ENCODE peak calls at places on chromosomes 4 and X, in six cellular contexts. One of them, this sample, is unnamed.

GRCh38 chr4:83850435-83850834 is 314.5 kb downstream of the GPAT3 start:
- DNase-seq in esophagus muscularis mucosa: peak
- DNase-seq in HFFc6: peak
- DNase-seq in SJSA1: peak
- DNase-seq in stimulated activated CD4-positive, alpha-beta T cell treated with anti-CD3 and anti-CD28 coated beads, Interleukin-1b, Interleukin-23, amount 100 ng/mL, for 4 hours: no peak
- DNase-seq in iPS-NIHi11: no peak
- DNase-seq in this sample: no peak

GRCh38 chr4:156138781-156139280 is 185.2 kb upstream of the CTSO start:
- DNase-seq in esophagus muscularis mucosa: no peak
- DNase-seq in HFFc6: no peak
- DNase-seq in SJSA1: no peak
- DNase-seq in stimulated activated CD4-positive, alpha-beta T cell treated with anti-CD3 and anti-CD28 coated beads, Interleukin-1b, Interleukin-23, amount 100 ng/mL, for 4 hours: no peak
- DNase-seq in iPS-NIHi11: no peak
- DNase-seq in this sample: no peak

GRCh38 chr4:96383349-96383748 is 543.5 kb downstream of the PDHA2 start:
- DNase-seq in esophagus muscularis mucosa: no peak
- DNase-seq in HFFc6: no peak
- DNase-seq in SJSA1: no peak
- DNase-seq in stimulated activated CD4-positive, alpha-beta T cell treated with anti-CD3 and anti-CD28 coated beads, Interleukin-1b, Interleukin-23, amount 100 ng/mL, for 4 hours: no peak
- DNase-seq in iPS-NIHi11: no peak
- DNase-seq in this sample: no peak

GRCh38 chr4:48339642-48340041 is 1.7 kb upstream of the SLAIN2 start:
- DNase-seq in esophagus muscularis mucosa: no peak
- DNase-seq in HFFc6: no peak
- DNase-seq in SJSA1: no peak
- DNase-seq in stimulated activated CD4-positive, alpha-beta T cell treated with anti-CD3 and anti-CD28 coated beads, Interleukin-1b, Interleukin-23, amount 100 ng/mL, for 4 hours: no peak
- DNase-seq in iPS-NIHi11: no peak
- DNase-seq in this sample: no peak

GRCh38 chrX:124804962-124805361 is 458.6 kb downstream of the SH2D1A start:
- DNase-seq in esophagus muscularis mucosa: no peak
- DNase-seq in HFFc6: no peak
- DNase-seq in SJSA1: no peak
- DNase-seq in stimulated activated CD4-positive, alpha-beta T cell treated with anti-CD3 and anti-CD28 coated beads, Interleukin-1b, Interleukin-23, amount 100 ng/mL, for 4 hours: no peak
- DNase-seq in iPS-NIHi11: no peak
- DNase-seq in this sample: no peak

GRCh38 chrX:8139713-8140112 is 31.4 kb downstream of the VCX2 start:
- DNase-seq in esophagus muscularis mucosa: no peak
- DNase-seq in HFFc6: no peak
- DNase-seq in SJSA1: no peak
- DNase-seq in stimulated activated CD4-positive, alpha-beta T cell treated with anti-CD3 and anti-CD28 coated beads, Interleukin-1b, Interleukin-23, amount 100 ng/mL, for 4 hours: no peak
- DNase-seq in iPS-NIHi11: no peak
- DNase-seq in this sample: no peak

GRCh38 chr4:103002551-103002950 is 17.0 kb downstream of the SLC9B1 start:
- DNase-seq in esophagus muscularis mucosa: no peak
- DNase-seq in HFFc6: peak
- DNase-seq in SJSA1: no peak
- DNase-seq in stimulated activated CD4-positive, alpha-beta T cell treated with anti-CD3 and anti-CD28 coated beads, Interleukin-1b, Interleukin-23, amount 100 ng/mL, for 4 hours: no peak
- DNase-seq in iPS-NIHi11: peak
- DNase-seq in this sample: no peak

GRCh38 chr4:101855239-101855638 is 64.7 kb downstream of the BANK1 start:
- DNase-seq in esophagus muscularis mucosa: no peak
- DNase-seq in HFFc6: no peak
- DNase-seq in SJSA1: no peak
- DNase-seq in stimulated activated CD4-positive, alpha-beta T cell treated with anti-CD3 and anti-CD28 coated beads, Interleukin-1b, Interleukin-23, amount 100 ng/mL, for 4 hours: no peak
- DNase-seq in iPS-NIHi11: no peak
- DNase-seq in this sample: no peak

GRCh38 chr4:165154482-165154881 is 41.8 kb upstream of the TMEM192 start:
- DNase-seq in esophagus muscularis mucosa: no peak
- DNase-seq in HFFc6: no peak
- DNase-seq in SJSA1: no peak
- DNase-seq in stimulated activated CD4-positive, alpha-beta T cell treated with anti-CD3 and anti-CD28 coated beads, Interleukin-1b, Interleukin-23, amount 100 ng/mL, for 4 hours: no peak
- DNase-seq in iPS-NIHi11: no peak
- DNase-seq in this sample: no peak

GRCh38 chr4:1500966-1501753 is 94.9 kb upstream of the NKX1-1 start:
- DNase-seq in esophagus muscularis mucosa: no peak
- DNase-seq in HFFc6: no peak
- DNase-seq in SJSA1: no peak
- DNase-seq in stimulated activated CD4-positive, alpha-beta T cell treated with anti-CD3 and anti-CD28 coated beads, Interleukin-1b, Interleukin-23, amount 100 ng/mL, for 4 hours: no peak
- DNase-seq in iPS-NIHi11: peak
- DNase-seq in this sample: peak

GRCh38 chrX:115560978-115561604 is at the start of gene PLS3:
- DNase-seq in esophagus muscularis mucosa: no peak
- DNase-seq in HFFc6: peak
- DNase-seq in SJSA1: peak
- DNase-seq in stimulated activated CD4-positive, alpha-beta T cell treated with anti-CD3 and anti-CD28 coated beads, Interleukin-1b, Interleukin-23, amount 100 ng/mL, for 4 hours: no peak
- DNase-seq in iPS-NIHi11: peak
- DNase-seq in this sample: peak

GRCh38 chr4:145723336-145723735 is 43.4 kb downstream of the C4orf51 start:
- DNase-seq in esophagus muscularis mucosa: no peak
- DNase-seq in HFFc6: no peak
- DNase-seq in SJSA1: no peak
- DNase-seq in stimulated activated CD4-positive, alpha-beta T cell treated with anti-CD3 and anti-CD28 coated beads, Interleukin-1b, Interleukin-23, amount 100 ng/mL, for 4 hours: no peak
- DNase-seq in iPS-NIHi11: no peak
- DNase-seq in this sample: no peak

GRCh38 chr4:30396772-30397475 is 323.2 kb upstream of the PCDH7 start:
- DNase-seq in esophagus muscularis mucosa: no peak
- DNase-seq in HFFc6: no peak
- DNase-seq in SJSA1: no peak
- DNase-seq in stimulated activated CD4-positive, alpha-beta T cell treated with anti-CD3 and anti-CD28 coated beads, Interleukin-1b, Interleukin-23, amount 100 ng/mL, for 4 hours: no peak
- DNase-seq in iPS-NIHi11: no peak
- DNase-seq in this sample: no peak

GRCh38 chr4:58766763-58767162 is 1656.6 kb upstream of the IGFBP7 start:
- DNase-seq in esophagus muscularis mucosa: no peak
- DNase-seq in HFFc6: no peak
- DNase-seq in SJSA1: no peak
- DNase-seq in stimulated activated CD4-positive, alpha-beta T cell treated with anti-CD3 and anti-CD28 coated beads, Interleukin-1b, Interleukin-23, amount 100 ng/mL, for 4 hours: no peak
- DNase-seq in iPS-NIHi11: no peak
- DNase-seq in this sample: no peak

GRCh38 chr4:61200991-61201526 is 933 bp downstream of the ADGRL3 start:
- DNase-seq in esophagus muscularis mucosa: no peak
- DNase-seq in HFFc6: no peak
- DNase-seq in SJSA1: no peak
- DNase-seq in stimulated activated CD4-positive, alpha-beta T cell treated with anti-CD3 and anti-CD28 coated beads, Interleukin-1b, Interleukin-23, amount 100 ng/mL, for 4 hours: no peak
- DNase-seq in iPS-NIHi11: peak
- DNase-seq in this sample: peak

GRCh38 chr4:149050840-149051239 is 608.6 kb upstream of the NR3C2 start:
- DNase-seq in esophagus muscularis mucosa: no peak
- DNase-seq in HFFc6: no peak
- DNase-seq in SJSA1: no peak
- DNase-seq in stimulated activated CD4-positive, alpha-beta T cell treated with anti-CD3 and anti-CD28 coated beads, Interleukin-1b, Interleukin-23, amount 100 ng/mL, for 4 hours: no peak
- DNase-seq in iPS-NIHi11: no peak
- DNase-seq in this sample: no peak

GRCh38 chr4:87851332-87851731 is 18.6 kb downstream of the MEPE start:
- DNase-seq in esophagus muscularis mucosa: no peak
- DNase-seq in HFFc6: no peak
- DNase-seq in SJSA1: no peak
- DNase-seq in stimulated activated CD4-positive, alpha-beta T cell treated with anti-CD3 and anti-CD28 coated beads, Interleukin-1b, Interleukin-23, amount 100 ng/mL, for 4 hours: no peak
- DNase-seq in iPS-NIHi11: no peak
- DNase-seq in this sample: no peak

GRCh38 chr4:112403072-112403945 is 106.1 kb downstream of the ALPK1 start:
- DNase-seq in esophagus muscularis mucosa: no peak
- DNase-seq in HFFc6: no peak
- DNase-seq in SJSA1: no peak
- DNase-seq in stimulated activated CD4-positive, alpha-beta T cell treated with anti-CD3 and anti-CD28 coated beads, Interleukin-1b, Interleukin-23, amount 100 ng/mL, for 4 hours: no peak
- DNase-seq in iPS-NIHi11: no peak
- DNase-seq in this sample: no peak

GRCh38 chr4:128310266-128310697 is 22.7 kb upstream of the PGRMC2 start:
- DNase-seq in esophagus muscularis mucosa: no peak
- DNase-seq in HFFc6: no peak
- DNase-seq in SJSA1: peak
- DNase-seq in stimulated activated CD4-positive, alpha-beta T cell treated with anti-CD3 and anti-CD28 coated beads, Interleukin-1b, Interleukin-23, amount 100 ng/mL, for 4 hours: no peak
- DNase-seq in iPS-NIHi11: peak
- DNase-seq in this sample: no peak

GRCh38 chr4:23533859-23534258 is 356.0 kb downstream of the PPARGC1A start:
- DNase-seq in esophagus muscularis mucosa: no peak
- DNase-seq in HFFc6: no peak
- DNase-seq in SJSA1: no peak
- DNase-seq in stimulated activated CD4-positive, alpha-beta T cell treated with anti-CD3 and anti-CD28 coated beads, Interleukin-1b, Interleukin-23, amount 100 ng/mL, for 4 hours: no peak
- DNase-seq in iPS-NIHi11: no peak
- DNase-seq in this sample: no peak

GRCh38 chr4:5455003-5455585 is 253.3 kb downstream of the EVC2 start:
- DNase-seq in esophagus muscularis mucosa: no peak
- DNase-seq in HFFc6: no peak
- DNase-seq in SJSA1: no peak
- DNase-seq in stimulated activated CD4-positive, alpha-beta T cell treated with anti-CD3 and anti-CD28 coated beads, Interleukin-1b, Interleukin-23, amount 100 ng/mL, for 4 hours: no peak
- DNase-seq in iPS-NIHi11: no peak
- DNase-seq in this sample: no peak